ENCODE peak calls at places on chromosomes 16 and 17, in six cellular contexts. K, W, S, A, V and H are unnamed samples.

GRCh38 chr16:89364603-89365002 is 125.8 kb downstream of the ANKRD11 start:
- DNase-seq in K (peak), W (peak), S (no peak), A (no peak), V (no peak), H (no peak)

GRCh38 chr16:51545951-51546350 is 394.9 kb upstream of the SALL1 start:
- DNase-seq in K (no peak), W (no peak), S (no peak), A (no peak), V (no peak), H (no peak)

GRCh38 chr17:30717290-30718098 is 107.0 kb downstream of the CRLF3 start:
- DNase-seq in K (no peak), W (no peak), S (no peak), A (peak), V (no peak), H (no peak)

GRCh38 chr17:50280801-50281441 is 6.7 kb downstream of the TMEM92 start:
- DNase-seq in K (no peak), W (no peak), S (no peak), A (no peak), V (no peak), H (no peak)

GRCh38 chr16:12027558-12027957 is 51.0 kb downstream of the SNX29 start:
- DNase-seq in K (no peak), W (no peak), S (no peak), A (no peak), V (no peak), H (no peak)

GRCh38 chr16:22424161-22424937 is 49.9 kb upstream of the CDR2 start:
- DNase-seq in K (no peak), W (no peak), S (no peak), A (no peak), V (no peak), H (no peak)

GRCh38 chr17:4968916-4969550 is 1.4 kb upstream of the SPAG7 start:
- DNase-seq in K (peak), W (peak), S (no peak), A (no peak), V (no peak), H (peak)

GRCh38 chr17:34146440-34147043 is 108.5 kb upstream of the CCL2 start:
- DNase-seq in K (no peak), W (no peak), S (no peak), A (peak), V (peak), H (peak)

GRCh38 chr17:7580631-7581554 is 1.5 kb downstream of the CD68 start:
- DNase-seq in K (no peak), W (no peak), S (no peak), A (peak), V (no peak), H (no peak)

GRCh38 chr16:57694191-57694555 is 433 bp upstream of the DRC7 start:
- DNase-seq in K (no peak), W (no peak), S (no peak), A (no peak), V (no peak), H (no peak)

GRCh38 chr17:56973520-56973919 is 4.4 kb upstream of the SCPEP1 start:
- DNase-seq in K (peak), W (no peak), S (no peak), A (no peak), V (no peak), H (no peak)

GRCh38 chr16:70770968-70771552 is 29.9 kb downstream of the VAC14 start:
- DNase-seq in K (peak), W (peak), S (no peak), A (peak), V (peak), H (peak)

GRCh38 chr16:35798885-35799426 is 2339.5 kb downstream of the TP53TG3F start:
- DNase-seq in K (no peak), W (no peak), S (no peak), A (no peak), V (no peak), H (no peak)

GRCh38 chr16:83713597-83713996 is 94.2 kb upstream of the HSBP1 start:
- DNase-seq in K (no peak), W (no peak), S (no peak), A (no peak), V (no peak), H (no peak)

GRCh38 chr17:34728771-34729310 is 149.5 kb downstream of the TMEM132E start:
- DNase-seq in K (no peak), W (no peak), S (no peak), A (peak), V (no peak), H (no peak)

GRCh38 chr16:85303354-85303883 is 191.1 kb upstream of the CIBAR2 start:
- DNase-seq in K (no peak), W (peak), S (no peak), A (peak), V (peak), H (peak)

GRCh38 chr16:24430937-24431760 is 108.2 kb upstream of the RBBP6 start:
- DNase-seq in K (no peak), W (no peak), S (no peak), A (no peak), V (no peak), H (no peak)

DNA sequence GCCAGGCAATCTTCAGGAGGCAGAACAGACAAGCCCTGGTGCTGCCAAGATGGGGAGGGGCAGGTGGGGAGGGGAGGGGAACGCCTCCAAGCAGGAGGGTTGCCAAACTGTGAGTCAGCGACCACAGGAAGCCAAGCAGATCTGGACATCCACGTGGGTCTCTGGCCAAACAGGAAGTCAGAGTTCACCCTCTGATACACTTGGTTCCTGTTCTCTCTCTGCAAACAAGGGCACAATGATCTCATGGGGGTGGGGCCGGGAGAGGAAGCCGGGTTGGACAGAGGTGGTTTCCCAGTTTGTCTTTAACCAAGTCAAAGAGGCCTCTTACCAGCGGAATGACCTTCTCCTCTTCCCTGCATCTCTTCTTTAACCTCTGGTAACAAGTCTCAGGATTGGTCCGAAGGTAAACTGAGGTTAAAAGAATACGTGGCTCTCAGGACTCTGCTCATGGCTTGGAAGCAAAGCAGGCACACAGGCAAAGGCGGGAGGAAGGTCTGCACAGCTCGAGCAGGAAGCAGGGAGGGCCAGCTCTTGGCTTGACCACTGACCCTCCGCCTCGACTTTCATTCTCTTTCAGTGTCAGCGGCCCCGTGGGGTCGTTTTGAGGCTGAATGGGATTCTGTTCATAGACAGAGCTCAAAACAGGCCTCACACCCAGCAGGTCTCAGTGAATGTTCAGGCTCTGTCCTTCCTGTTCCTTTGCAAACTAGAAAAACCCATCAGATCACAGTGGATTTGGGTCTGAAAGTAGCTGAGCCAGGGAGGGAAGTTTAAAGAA is 32.9 kb downstream of the TK2 start:
- DNase-seq in K (peak), W (peak), S (peak), A (peak), V (no peak), H (peak)
- H4K8ac ChIP-seq in K (peak), W (peak), S (no peak), A (no peak), V (no peak), H (peak)

DNA sequence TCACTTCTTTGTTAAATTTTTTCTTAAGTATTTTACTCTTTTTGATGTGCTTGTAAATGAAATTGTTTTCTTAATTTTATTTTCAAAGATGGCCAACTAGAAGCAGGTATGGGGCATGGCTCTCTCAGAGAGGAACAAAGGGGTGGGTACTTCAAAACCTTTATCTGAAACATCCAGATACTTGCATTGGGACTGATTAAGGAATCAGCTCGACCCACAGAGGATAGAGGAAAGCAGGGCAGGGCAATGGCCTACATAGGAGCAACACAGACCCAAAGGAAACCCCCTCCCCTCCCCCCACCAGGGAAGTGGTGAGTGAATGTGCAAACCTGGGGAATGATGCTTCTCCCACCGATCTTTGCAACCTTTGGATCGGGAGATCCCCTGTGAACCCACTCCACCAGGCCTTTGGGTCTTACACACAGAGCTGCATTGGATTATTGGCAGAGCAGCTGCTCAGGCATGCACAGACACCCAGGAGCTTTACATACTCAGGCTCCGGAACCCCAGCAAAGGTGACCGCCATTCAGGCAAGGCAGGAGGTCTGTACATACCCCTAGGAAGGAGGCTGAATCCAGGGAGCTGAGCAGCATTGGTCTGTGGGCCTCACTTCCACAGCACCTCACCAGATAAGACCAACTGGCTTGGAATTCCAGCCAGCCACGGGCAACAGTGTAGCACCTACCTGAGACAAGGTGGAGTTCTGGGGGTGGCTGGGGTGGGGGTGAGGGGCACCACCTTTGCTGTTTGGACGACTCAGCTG is 3.0 kb upstream of the CCR7 start:
- DNase-seq in K (no peak), W (no peak), S (no peak), A (no peak), V (no peak), H (no peak)
- H3K14ac ChIP-seq in K (no peak), W (no peak), S (no peak), A (no peak), V (no peak), H (no peak)

GRCh38 chr17:1481736-1482135 is 10.8 kb downstream of the MYO1C start:
- DNase-seq in K (no peak), W (no peak), S (no peak), A (no peak), V (no peak), H (no peak)
- H4K8ac ChIP-seq in K (no peak), W (no peak), S (no peak), A (no peak), V (no peak), H (no peak)

DNA sequence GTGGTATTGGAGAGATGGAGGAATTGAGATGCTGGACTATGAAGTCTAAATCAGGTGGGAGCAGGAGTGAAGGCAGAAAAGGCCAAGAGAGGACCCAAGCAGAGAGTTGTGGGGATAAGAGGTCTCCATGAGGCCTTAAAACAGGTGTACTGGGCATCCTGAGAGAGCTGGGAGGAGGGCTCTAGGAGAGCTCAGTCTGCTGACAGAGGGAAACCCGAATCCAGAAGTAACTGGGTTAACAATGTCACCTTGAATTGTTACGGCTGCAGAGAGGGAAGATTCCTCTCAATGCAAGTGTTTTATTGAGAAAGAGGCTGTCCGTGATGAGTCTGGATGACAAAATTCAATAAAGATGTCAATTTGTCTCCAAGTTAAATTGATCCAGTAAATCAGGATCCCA is 8.4 kb downstream of the DHRS7C start:
- DNase-seq in K (no peak), W (no peak), S (no peak), A (no peak), V (no peak), H (peak)
- H3K14ac ChIP-seq in K (no peak), W (no peak), S (no peak), A (no peak), V (no peak), H (no peak)

DNA sequence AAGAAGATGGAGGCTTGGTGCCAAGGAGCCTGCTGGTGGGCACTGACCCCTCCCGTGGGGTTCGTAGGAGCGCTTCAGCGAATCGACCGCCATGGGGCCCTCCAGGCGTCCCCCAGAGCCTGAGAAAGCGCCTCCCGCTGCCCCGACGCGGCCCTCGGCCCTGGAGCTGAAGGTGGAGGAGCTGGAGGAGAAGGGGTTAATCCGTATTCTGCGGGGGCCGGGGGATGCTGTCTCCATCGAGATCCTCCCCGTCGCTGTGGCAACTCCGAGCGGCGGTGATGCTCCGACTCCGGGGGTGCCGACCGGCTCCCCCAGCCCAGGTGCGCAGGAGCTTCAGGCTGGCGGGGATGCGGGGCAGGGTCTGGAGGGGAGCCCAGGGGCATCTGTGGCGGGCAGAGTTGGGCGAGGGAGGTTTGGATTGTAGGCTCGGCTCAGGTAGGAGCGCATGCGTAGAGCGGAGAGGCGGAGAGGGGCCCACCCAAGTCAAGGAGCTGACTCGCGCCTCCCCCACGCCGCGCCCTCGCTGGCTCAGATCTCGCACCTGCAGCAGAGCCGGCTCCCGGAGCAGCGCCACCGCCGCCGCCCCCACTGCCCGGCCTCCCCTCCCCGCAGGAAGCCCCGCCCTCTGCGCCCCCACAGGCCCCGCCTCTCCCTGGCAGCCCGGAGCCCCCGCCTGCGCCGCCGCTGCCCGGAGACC is 19.8 kb downstream of the FMNL1 start:
- DNase-seq in K (no peak), W (no peak), S (no peak), A (peak), V (peak), H (no peak)
- H4K8ac ChIP-seq in K (no peak), W (no peak), S (peak), A (no peak), V (peak), H (peak)

GRCh38 chr16:5045499-5046115 is 11.9 kb upstream of the NAGPA start:
- DNase-seq in K (no peak), W (no peak), S (no peak), A (no peak), V (no peak), H (no peak)

GRCh38 chr16:5046914-5047313 is 13.2 kb upstream of the NAGPA start:
- DNase-seq in K (no peak), W (no peak), S (no peak), A (no peak), V (no peak), H (no peak)

GRCh38 chr16:5041604-5042133 is 7.9 kb upstream of the NAGPA start:
- DNase-seq in K (peak), W (peak), S (no peak), A (no peak), V (no peak), H (peak)

GRCh38 chr16:5042574-5043171 is 8.9 kb upstream of the NAGPA start:
- DNase-seq in K (peak), W (peak), S (no peak), A (no peak), V (no peak), H (no peak)

DNA sequence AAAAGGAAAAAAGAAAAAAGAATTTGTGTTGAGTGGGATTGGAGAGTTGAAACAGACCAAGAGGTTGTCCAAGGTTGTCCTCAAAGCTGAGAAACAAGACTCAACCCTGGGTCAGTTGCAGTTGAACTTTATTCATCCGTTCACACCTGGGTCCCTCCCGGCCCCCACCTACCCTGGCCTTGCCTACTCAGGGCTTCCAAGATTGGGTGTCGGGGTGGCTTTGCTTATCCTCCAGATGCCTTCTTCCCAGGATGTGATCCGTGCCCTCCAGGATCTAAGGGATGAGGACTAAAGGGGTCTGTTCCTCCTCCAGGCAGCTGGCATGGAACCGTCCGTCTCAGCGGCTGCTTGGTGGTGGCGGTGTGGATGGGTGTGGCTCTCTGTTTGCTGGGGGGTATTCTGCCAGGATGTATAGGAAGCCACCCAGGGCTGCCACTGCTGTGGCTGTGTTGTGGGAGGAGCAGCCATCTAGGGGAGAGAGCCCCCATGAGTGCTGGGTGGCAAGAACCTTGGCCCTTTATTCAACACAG is 10.3 kb upstream of the NAGPA start:
- DNase-seq in K (no peak), W (no peak), S (no peak), A (no peak), V (no peak), H (no peak)
- H3K14ac ChIP-seq in K (no peak), W (no peak), S (no peak), A (no peak), V (no peak), H (no peak)

DNA sequence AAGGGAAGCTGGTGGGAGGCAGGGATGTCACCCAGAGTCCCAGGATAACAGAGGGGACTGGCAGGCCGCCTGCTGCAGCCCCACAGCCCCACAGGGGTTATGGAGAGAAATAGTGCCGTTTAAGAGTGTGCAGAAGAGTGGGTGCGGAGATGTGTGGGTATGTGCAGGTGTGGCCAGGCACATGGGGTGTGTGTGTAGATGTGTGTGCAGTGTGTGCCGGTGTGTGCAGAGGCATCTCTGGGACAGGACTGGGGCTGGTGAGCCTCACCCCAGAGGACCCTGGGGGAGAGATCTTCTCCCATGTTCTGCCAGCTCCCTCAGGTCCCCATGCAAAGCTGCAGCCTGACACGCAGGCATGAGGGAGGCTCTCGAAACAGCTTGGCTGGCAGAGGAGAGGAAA is 157.4 kb downstream of the RBFOX3 start:
- DNase-seq in K (no peak), W (no peak), S (no peak), A (no peak), V (no peak), H (no peak)
- H4K8ac ChIP-seq in K (no peak), W (no peak), S (no peak), A (no peak), V (no peak), H (no peak)

DNA sequence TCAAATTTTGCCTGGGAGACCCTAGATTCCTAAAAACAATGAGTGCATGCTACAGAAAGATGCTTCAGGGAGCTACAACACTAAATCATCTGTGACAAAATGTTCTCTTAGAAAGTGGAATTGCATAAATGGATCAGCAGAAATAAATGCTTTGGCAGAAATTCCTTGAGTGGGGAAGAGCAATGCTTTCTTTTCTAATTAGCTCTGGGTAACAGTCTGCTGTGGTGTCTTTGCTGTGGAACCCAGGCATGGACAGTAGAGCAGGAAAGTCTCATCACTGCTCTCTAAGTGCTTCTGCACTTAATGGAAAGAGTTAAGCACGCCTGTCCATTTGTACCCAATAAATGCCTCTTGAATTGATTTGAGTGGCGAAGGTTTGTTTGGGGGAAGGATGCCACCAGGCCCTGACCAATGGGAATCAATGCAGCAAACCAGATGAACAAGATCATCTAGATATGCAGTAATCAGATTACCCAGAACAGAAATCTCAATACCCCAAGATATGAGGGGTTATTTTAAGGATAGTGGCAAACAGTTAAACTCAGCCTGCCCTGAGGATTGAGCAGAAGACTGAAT is 13.5 kb downstream of the HLF start:
- DNase-seq in K (no peak), W (no peak), S (no peak), A (no peak), V (no peak), H (no peak)
- H3K14ac ChIP-seq in K (no peak), W (no peak), S (no peak), A (no peak), V (no peak), H (no peak)